ENCODE peak calls at places on chromosomes 7 and 10, in eight cellular contexts. K is NB4, R is GM23338, L is lower leg skin, O is MM.1S, Y is cardiac fibroblast, C is fibroblast of lung, U is mucosa of descending colon. S is an unnamed sample.

GRCh38 chr10:60096761-60097513 is 190.6 kb upstream of the CCDC6 start:
- DNase-seq in K (no peak), R (no peak), L (no peak), O (no peak), Y (no peak), C (no peak), U (no peak), S (no peak)

GRCh38 chr10:76911184-76911583 is 726.4 kb downstream of the KCNMA1 start:
- DNase-seq in K (no peak), R (no peak), L (no peak), O (no peak), Y (peak), C (no peak), U (peak), S (no peak)

GRCh38 chr7:98881561-98882315 is 3.4 kb downstream of the TRRAP start:
- DNase-seq in K (no peak), R (no peak), L (peak), O (peak), Y (no peak), C (no peak), U (no peak), S (no peak)

GRCh38 chr10:32033171-32033570 is 23.1 kb downstream of the KIF5B start:
- DNase-seq in K (no peak), R (peak), L (no peak), O (no peak), Y (no peak), C (no peak), U (no peak), S (no peak)

GRCh38 chr10:69860290-69860689 is 58.6 kb downstream of the COL13A1 start:
- DNase-seq in K (no peak), R (no peak), L (no peak), O (no peak), Y (no peak), C (no peak), U (no peak), S (no peak)

GRCh38 chr10:30028006-30028441 is 31.4 kb downstream of the JCAD start:
- DNase-seq in K (no peak), R (no peak), L (no peak), O (no peak), Y (peak), C (no peak), U (peak), S (no peak)

GRCh38 chr7:43869898-43870240 is 552 bp upstream of the MRPS24 start:
- DNase-seq in K (peak), R (peak), L (peak), O (no peak), Y (peak), C (peak), U (peak), S (peak)

GRCh38 chr7:126052229-126052628 is 1122.6 kb upstream of the POT1 start:
- DNase-seq in K (no peak), R (no peak), L (no peak), O (no peak), Y (no peak), C (no peak), U (no peak), S (no peak)

GRCh38 chr10:17606547-17607040 is 10.6 kb downstream of the HACD1 start:
- DNase-seq in K (no peak), R (no peak), L (no peak), O (no peak), Y (no peak), C (no peak), U (no peak), S (no peak)

GRCh38 chr10:15163261-15163864 is 5.1 kb downstream of the NMT2 start:
- DNase-seq in K (peak), R (no peak), L (no peak), O (no peak), Y (no peak), C (no peak), U (no peak), S (no peak)

GRCh38 chr10:83562381-83562780 is 576.9 kb upstream of the GHITM start:
- DNase-seq in K (peak), R (peak), L (no peak), O (no peak), Y (no peak), C (no peak), U (no peak), S (no peak)

GRCh38 chr7:43790006-43790405 is 31.5 kb downstream of the BLVRA start:
- DNase-seq in K (no peak), R (no peak), L (no peak), O (no peak), Y (no peak), C (no peak), U (no peak), S (no peak)

GRCh38 chr10:86281396-86281795 is 85.2 kb downstream of the GRID1 start:
- DNase-seq in K (no peak), R (no peak), L (no peak), O (no peak), Y (no peak), C (no peak), U (no peak), S (no peak)

GRCh38 chr10:62687230-62687748 is 117.2 kb upstream of the ADO start:
- DNase-seq in K (peak), R (no peak), L (no peak), O (no peak), Y (no peak), C (peak), U (no peak), S (peak)

GRCh38 chr10:102208311-102209035 is 17.6 kb upstream of the ELOVL3 start:
- DNase-seq in K (no peak), R (no peak), L (no peak), O (no peak), Y (peak), C (peak), U (peak), S (peak)

GRCh38 chr10:58435297-58435696 is 50.1 kb downstream of the TFAM start:
- DNase-seq in K (peak), R (peak), L (peak), O (peak), Y (peak), C (peak), U (peak), S (peak)

GRCh38 chr7:128027485-128027980 is 3.7 kb downstream of the LRRC4 start:
- DNase-seq in K (no peak), R (no peak), L (no peak), O (no peak), Y (no peak), C (no peak), U (peak), S (no peak)

GRCh38 chr10:8586504-8586903 is 532.0 kb downstream of the GATA3 start:
- DNase-seq in K (no peak), R (no peak), L (no peak), O (no peak), Y (no peak), C (no peak), U (no peak), S (no peak)

GRCh38 chr10:19877466-19878255 is 61.4 kb downstream of the PLXDC2 start:
- DNase-seq in K (no peak), R (peak), L (no peak), O (no peak), Y (no peak), C (no peak), U (no peak), S (no peak)

GRCh38 chr7:117098457-117098856 is 145.2 kb downstream of the ST7 start:
- DNase-seq in K (no peak), R (no peak), L (no peak), O (no peak), Y (peak), C (peak), U (no peak), S (peak)

GRCh38 chr10:114714281-114714741 is 56.2 kb upstream of the ABLIM1 start:
- DNase-seq in K (no peak), R (no peak), L (no peak), O (no peak), Y (peak), C (peak), U (peak), S (peak)

GRCh38 chr7:6530626-6531491 is 20.4 kb downstream of the GRID2IP start:
- DNase-seq in K (no peak), R (peak), L (no peak), O (peak), Y (no peak), C (no peak), U (peak), S (no peak)

GRCh38 chr7:40234046-40234445 is 99.2 kb downstream of the SUGCT start:
- DNase-seq in K (no peak), R (peak), L (no peak), O (peak), Y (no peak), C (no peak), U (peak), S (no peak)

GRCh38 chr7:135300913-135301765 is 67.5 kb downstream of the STRA8 start:
- DNase-seq in K (no peak), R (no peak), L (no peak), O (no peak), Y (peak), C (no peak), U (no peak), S (no peak)

GRCh38 chr7:43938892-43939482 is 12.8 kb downstream of the UBE2D4 start:
- DNase-seq in K (no peak), R (no peak), L (no peak), O (no peak), Y (no peak), C (no peak), U (no peak), S (no peak)

GRCh38 chr7:127758105-127758504 is 106.1 kb downstream of the SND1 start:
- DNase-seq in K (no peak), R (no peak), L (no peak), O (no peak), Y (no peak), C (no peak), U (no peak), S (peak)

GRCh38 chr7:20514364-20514763 is 101.1 kb upstream of the ABCB5 start:
- DNase-seq in K (no peak), R (no peak), L (peak), O (peak), Y (peak), C (peak), U (peak), S (peak)

GRCh38 chr7:23434147-23434676 is 36.1 kb downstream of the IGF2BP3 start:
- DNase-seq in K (no peak), R (no peak), L (no peak), O (no peak), Y (no peak), C (no peak), U (no peak), S (no peak)

GRCh38 chr7:36522453-36523007 is 132.9 kb downstream of the ANLN start:
- DNase-seq in K (no peak), R (no peak), L (peak), O (no peak), Y (no peak), C (no peak), U (no peak), S (no peak)

GRCh38 chr10:44310762-44311562 is 73.9 kb downstream of the CXCL12 start:
- DNase-seq in K (peak), R (peak), L (peak), O (peak), Y (peak), C (peak), U (peak), S (peak)
- TF ChIP-seq CTCF in K (peak), R (peak), L (peak), O (peak), Y (peak), C (peak), U (peak), S (peak)

GRCh38 chr10:112812571-112812970 is 137.5 kb upstream of the TCF7L2 start:
- DNase-seq in K (no peak), R (peak), L (no peak), O (no peak), Y (no peak), C (no peak), U (no peak), S (no peak)

GRCh38 chr10:112811741-112812551 is 138.1 kb upstream of the TCF7L2 start:
- DNase-seq in K (no peak), R (peak), L (peak), O (no peak), Y (peak), C (peak), U (peak), S (peak)

GRCh38 chr10:112816033-112816430 is 134.0 kb upstream of the TCF7L2 start:
- DNase-seq in K (no peak), R (no peak), L (no peak), O (no peak), Y (no peak), C (no peak), U (no peak), S (no peak)

GRCh38 chr10:112815238-112816032 is 134.6 kb upstream of the TCF7L2 start:
- DNase-seq in K (peak), R (no peak), L (no peak), O (no peak), Y (peak), C (peak), U (no peak), S (peak)

GRCh38 chr10:112813866-112814596 is 136.0 kb upstream of the TCF7L2 start:
- DNase-seq in K (no peak), R (no peak), L (no peak), O (no peak), Y (no peak), C (no peak), U (no peak), S (no peak)
- H3K4me3 ChIP-seq in K (no peak), R (no peak), L (no peak), O (no peak), Y (no peak), C (no peak), U (no peak), S (no peak)

DNA sequence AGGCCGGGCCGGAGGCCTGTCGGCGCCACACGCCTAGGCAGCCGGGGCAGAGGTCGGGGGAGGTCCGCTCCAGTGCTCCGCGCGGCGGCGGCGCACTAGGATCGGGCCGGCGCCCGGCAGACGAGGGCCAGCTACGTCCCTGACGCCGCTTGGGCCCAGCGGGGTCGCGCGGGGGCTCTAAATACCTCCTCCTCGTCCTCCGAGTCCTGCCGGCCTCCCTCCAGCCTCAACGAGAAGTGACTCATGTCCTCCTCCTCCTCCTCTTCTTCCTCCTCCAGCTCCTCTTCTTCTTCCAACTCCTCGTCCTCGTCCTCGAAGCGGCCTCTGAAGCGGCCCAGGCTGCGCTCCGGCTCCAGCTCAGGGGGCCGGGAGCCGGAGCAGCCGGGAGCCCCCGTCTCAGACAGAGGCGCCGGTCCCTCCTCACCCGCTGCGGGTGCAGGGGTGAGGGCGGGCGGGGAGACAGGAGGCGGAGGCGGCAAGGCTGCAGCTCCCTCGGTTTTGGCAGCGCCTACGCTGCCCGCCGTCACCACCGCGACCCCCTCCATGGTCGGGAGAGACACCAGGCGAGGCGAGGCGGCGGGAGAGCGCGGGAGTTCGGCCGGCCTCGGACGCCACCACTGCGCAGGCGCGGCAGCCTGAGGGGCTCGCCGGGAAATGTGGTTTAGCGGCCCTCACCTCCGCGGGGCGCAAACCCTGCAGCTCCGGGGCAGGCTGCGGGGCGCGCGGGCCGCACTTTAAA is at the start of gene PCGF6:
- DNase-seq in K (peak), R (peak), L (peak), O (peak), Y (peak), C (peak), U (peak), S (peak)
- TF ChIP-seq CTCF in K (no peak), R (no peak), L (no peak), O (no peak), Y (no peak), C (peak), U (no peak), S (peak)

GRCh38 chr10:124298891-124299290 is 119.8 kb downstream of the OAT start:
- DNase-seq in K (no peak), R (no peak), L (no peak), O (no peak), Y (no peak), C (no peak), U (no peak), S (no peak)
- H3K4me3 ChIP-seq in K (no peak), R (no peak), L (no peak), O (no peak), Y (no peak), C (no peak), U (no peak), S (no peak)

GRCh38 chr10:77911535-77912123 is 14.9 kb downstream of the DLG5 start:
- DNase-seq in K (peak), R (no peak), L (no peak), O (no peak), Y (peak), C (peak), U (no peak), S (peak)
- TF ChIP-seq CTCF in K (no peak), R (no peak), L (no peak), O (no peak), Y (no peak), C (no peak), U (no peak), S (peak)

S was measured in fibroblast of villous mesenchyme.